ENCODE peak calls at places on chromosomes 13 and 19, in seven cellular contexts. A is cardiac muscle cell; Q is H1; Z is GM23338; T is tibial artery; I is heart left ventricle; N is CD8-positive, alpha-beta T cell. U is an unnamed sample.

GRCh38 chr19:39138221-39139211 is 12.9 kb downstream of the PAK4 start:
- DNase-seq in Z (no peak), T (no peak), A (no peak), N (no peak), I (no peak), Q (no peak), U (no peak)

GRCh38 chr19:3129112-3129511 is 6.7 kb upstream of the GNA15 start:
- DNase-seq in A (peak), I (no peak), Z (peak), Q (no peak), T (no peak), N (no peak), U (no peak)

GRCh38 chr19:13038306-13039210 is 43.3 kb downstream of the NFIX start:
- DNase-seq in I (no peak), T (no peak), Z (no peak), Q (no peak), A (no peak), N (no peak), U (no peak)

GRCh38 chr19:6660930-6661329 is 9.0 kb downstream of the TNFSF14 start:
- DNase-seq in I (no peak), N (no peak), T (no peak), A (no peak), Z (peak), Q (no peak), U (no peak)

GRCh38 chr19:3576696-3577443 is 4.1 kb downstream of the HMG20B start:
- DNase-seq in A (peak), Q (peak), N (no peak), Z (peak), I (peak), T (no peak), U (no peak)

GRCh38 chr19:492091-492531 is 4.2 kb upstream of the MADCAM1 start:
- DNase-seq in N (peak), Q (no peak), T (no peak), I (no peak), A (no peak), Z (peak), U (no peak)

GRCh38 chr13:41601718-41602445 is 144.5 kb downstream of the RGCC start:
- DNase-seq in I (no peak), Q (no peak), N (no peak), Z (no peak), T (no peak), A (no peak), U (no peak)

GRCh38 chr13:112066624-112067004 is 335 bp upstream of the SOX1 start:
- DNase-seq in Q (no peak), T (no peak), A (peak), I (peak), N (peak), Z (peak), U (no peak)

GRCh38 chr13:113635048-113635420 is 23.0 kb downstream of the ATP4B start:
- DNase-seq in I (no peak), N (no peak), T (no peak), A (no peak), Q (no peak), Z (no peak), U (no peak)

GRCh38 chr13:93169980-93170379 is 56.6 kb upstream of the GPC6 start:
- DNase-seq in T (no peak), A (peak), Q (no peak), I (no peak), Z (no peak), N (no peak), U (no peak)

GRCh38 chr13:34161829-34162544 is 344.0 kb downstream of the RFC3 start:
- DNase-seq in Z (no peak), Q (no peak), I (no peak), N (no peak), A (peak), T (no peak), U (no peak)

GRCh38 chr19:7679017-7679720 is 1.5 kb upstream of the TRAPPC5 start:
- DNase-seq in T (no peak), Q (no peak), I (no peak), N (peak), Z (no peak), A (no peak), U (no peak)

GRCh38 chr19:45130888-45131615 is 29.7 kb downstream of the NKPD1 start:
- DNase-seq in Q (no peak), N (no peak), T (no peak), Z (no peak), A (no peak), I (no peak), U (no peak)

GRCh38 chr13:54733639-54734038 is 1705.0 kb downstream of the OLFM4 start:
- DNase-seq in A (no peak), N (no peak), Q (peak), I (no peak), T (no peak), Z (peak), U (no peak)

GRCh38 chr19:47107201-47107952 is 6.2 kb downstream of the ZC3H4 start:
- DNase-seq in A (no peak), I (no peak), N (peak), Z (no peak), T (no peak), Q (no peak), U (no peak)

GRCh38 chr19:41427647-41428480 is 690 bp upstream of the B3GNT8 start:
- DNase-seq in Q (no peak), N (peak), T (peak), Z (peak), A (peak), I (peak), U (no peak)

GRCh38 chr13:45393941-45394570 is 24.1 kb downstream of the SLC25A30 start:
- DNase-seq in Q (no peak), I (no peak), N (no peak), T (no peak), A (peak), Z (peak), U (no peak)

GRCh38 chr19:17329061-17329767 is 5.4 kb downstream of the ANO8 start:
- DNase-seq in A (no peak), Q (no peak), I (no peak), Z (peak), N (no peak), T (no peak), U (no peak)

GRCh38 chr19:17326595-17326966 is 8.1 kb downstream of the ANO8 start:
- DNase-seq in A (no peak), Z (peak), N (no peak), I (no peak), T (no peak), Q (no peak), U (no peak)

GRCh38 chr19:17328517-17329060 is 6.1 kb downstream of the ANO8 start:
- DNase-seq in N (no peak), Q (no peak), Z (peak), T (no peak), A (no peak), I (no peak), U (no peak)

GRCh38 chr19:17327068-17327653 is 7.5 kb downstream of the ANO8 start:
- DNase-seq in Z (no peak), T (no peak), Q (no peak), N (no peak), I (no peak), A (no peak), U (no peak)

GRCh38 chr19:17327654-17328516 is 6.8 kb downstream of the ANO8 start:
- DNase-seq in Z (peak), I (no peak), N (peak), A (peak), T (no peak), Q (no peak), U (no peak)
- H3K27ac ChIP-seq in Z (peak), I (no peak), N (peak), A (peak), T (peak), Q (peak), U (peak)

DNA sequence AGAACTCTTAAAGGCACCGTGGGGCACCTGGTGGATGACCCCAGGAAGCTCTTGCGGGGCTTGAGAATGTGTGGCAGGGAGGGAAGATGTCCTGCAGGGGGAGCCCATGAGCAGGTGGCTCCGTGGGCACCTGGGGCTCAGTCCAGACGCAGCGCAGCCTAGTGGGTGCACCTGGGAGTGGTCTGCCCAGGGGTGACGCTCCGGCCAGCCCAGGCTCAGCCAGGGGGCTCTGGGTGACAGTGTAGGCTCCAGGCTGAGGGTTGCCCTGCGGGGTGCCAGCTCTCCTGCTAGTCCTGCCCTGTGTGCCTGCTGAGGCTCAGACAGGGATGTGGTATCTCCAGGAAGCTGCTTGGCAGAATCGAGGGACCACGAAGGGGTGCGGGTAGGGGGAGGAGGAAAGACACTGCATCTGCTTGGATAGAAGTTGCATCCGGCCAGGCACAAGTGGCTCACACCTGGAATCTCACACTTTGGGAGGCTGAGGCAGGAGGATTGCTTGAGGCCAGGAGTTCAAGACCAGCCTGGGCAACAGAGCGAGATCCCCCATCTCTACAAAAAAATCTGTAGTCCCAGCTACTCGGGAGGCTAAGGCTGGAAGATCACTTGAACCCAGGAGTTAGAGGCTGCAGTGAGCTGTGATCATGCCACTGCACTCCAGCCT is 15.0 kb upstream of the PGLS start:
- DNase-seq in T (peak), Q (peak), N (peak), Z (peak), A (peak), I (peak), U (no peak)
- H3K27ac ChIP-seq in T (no peak), Q (no peak), N (no peak), Z (no peak), A (no peak), I (no peak), U (no peak)

GRCh38 chr13:86882107-86882506 is 789.1 kb upstream of the SLITRK5 start:
- DNase-seq in Q (peak), Z (peak), N (no peak), T (no peak), A (no peak), I (no peak), U (no peak)
- H3K27ac ChIP-seq in Q (no peak), Z (no peak), N (no peak), T (no peak), A (no peak), I (no peak), U (no peak)

DNA sequence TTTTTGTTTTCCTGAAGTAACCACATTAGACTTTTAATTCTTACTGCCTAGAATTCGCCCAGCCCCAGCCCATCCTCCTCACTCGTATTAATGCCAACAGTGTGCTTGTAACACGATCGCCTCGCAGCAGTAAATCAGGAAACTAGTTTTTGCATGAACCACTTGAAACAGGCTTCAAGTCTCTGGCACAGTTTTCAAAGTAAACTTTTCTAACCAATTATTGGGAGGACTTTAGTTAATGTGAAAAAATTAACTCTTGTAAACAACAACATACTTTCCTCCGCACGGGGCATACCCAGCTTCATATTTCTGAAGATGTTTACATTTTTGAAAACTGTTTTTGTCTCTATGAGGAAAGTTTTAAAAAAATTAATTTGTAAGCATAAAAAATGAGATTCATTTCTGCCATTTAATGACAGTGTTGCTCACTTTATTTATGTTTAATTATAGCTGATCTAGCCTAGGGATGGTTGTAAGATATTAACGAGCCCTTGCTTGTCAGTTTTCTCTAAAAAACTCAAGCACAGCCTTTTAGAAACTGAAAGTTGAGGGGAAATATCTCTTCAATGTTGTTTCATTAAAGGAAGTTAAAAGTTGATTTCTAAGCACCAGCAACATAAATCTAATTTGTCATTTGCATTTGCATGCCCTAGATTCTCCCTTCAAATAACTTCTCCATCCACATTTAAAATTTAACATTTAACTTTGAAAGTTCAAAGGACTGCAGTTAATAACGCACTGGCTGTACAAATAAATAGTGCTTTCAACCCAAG is 39.4 kb downstream of the TNFRSF19 start:
- DNase-seq in T (peak), I (no peak), Q (no peak), N (no peak), Z (no peak), A (peak), U (no peak)
- H3K27ac ChIP-seq in T (peak), I (peak), Q (no peak), N (no peak), Z (no peak), A (no peak), U (peak)

DNA sequence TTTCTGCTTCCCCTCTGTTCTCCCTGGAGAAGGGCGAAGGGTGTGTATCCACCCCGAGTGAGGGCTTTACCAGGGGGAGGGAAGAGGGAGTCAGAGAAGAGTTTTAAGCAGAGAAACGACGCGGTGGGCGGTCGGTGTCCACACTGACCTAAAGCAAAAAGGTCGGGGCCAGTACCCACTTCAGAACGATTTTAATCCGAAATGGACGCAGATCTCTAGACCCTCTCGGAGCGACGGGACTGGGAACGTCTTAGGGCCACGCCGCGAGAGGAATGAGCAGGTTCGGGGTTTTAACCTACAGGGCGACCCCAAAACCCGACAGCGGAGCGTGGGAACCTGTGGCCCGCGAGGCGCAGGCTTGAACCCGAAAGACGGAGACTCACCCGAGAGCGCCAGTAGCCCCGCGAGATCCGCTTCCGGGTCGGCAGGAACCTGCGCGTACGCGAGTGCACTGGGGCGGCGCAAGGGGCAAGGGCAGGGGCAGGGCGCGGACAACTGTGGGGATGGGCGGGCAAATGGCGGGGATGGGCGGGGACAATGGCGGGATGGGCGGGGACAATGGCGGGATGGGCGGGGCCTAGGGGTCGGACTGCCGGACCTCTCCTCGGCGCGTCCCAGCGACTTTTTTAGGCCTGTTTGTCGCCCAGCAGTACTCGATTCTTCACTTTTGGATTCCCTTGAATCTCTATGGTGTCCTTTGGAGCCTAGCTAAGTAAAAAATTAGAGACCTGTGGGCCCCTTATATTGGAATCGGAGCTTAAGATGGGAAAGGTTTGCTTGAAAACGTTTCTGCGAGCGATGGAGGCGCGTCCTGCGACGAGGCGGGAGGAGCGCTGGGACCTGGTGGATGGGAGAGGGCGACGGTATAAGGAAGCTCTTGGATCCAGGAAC is at the start of gene ZNF677:
- DNase-seq in T (peak), N (peak), Z (peak), I (peak), A (peak), Q (peak), U (peak)
- H3K27ac ChIP-seq in T (peak), N (no peak), Z (peak), I (peak), A (peak), Q (peak), U (peak)

DNA sequence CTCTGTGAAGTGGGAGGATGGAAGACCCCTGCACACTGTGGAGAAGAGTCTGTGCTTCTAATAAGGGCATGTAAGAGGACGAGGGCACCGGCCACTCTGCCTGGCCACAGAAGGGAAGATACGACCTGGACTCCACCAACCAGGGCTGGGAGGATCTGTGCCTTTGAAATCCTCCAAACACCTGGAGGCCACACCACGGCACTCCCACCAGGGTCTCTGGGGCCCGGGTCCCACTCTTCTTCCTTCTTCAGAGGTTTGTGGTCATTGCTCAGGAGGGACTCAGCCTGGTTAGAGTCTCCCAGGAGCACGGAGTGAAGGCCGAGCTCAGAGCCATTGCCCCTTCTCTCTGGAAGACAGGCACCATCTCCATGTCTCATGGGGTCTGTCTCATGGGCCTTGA is 42.0 kb downstream of the RAB20 start:
- DNase-seq in T (no peak), N (no peak), Z (no peak), A (no peak), I (no peak), Q (no peak), U (no peak)
- H3K27ac ChIP-seq in T (peak), N (no peak), Z (no peak), A (no peak), I (no peak), Q (no peak), U (peak)

DNA sequence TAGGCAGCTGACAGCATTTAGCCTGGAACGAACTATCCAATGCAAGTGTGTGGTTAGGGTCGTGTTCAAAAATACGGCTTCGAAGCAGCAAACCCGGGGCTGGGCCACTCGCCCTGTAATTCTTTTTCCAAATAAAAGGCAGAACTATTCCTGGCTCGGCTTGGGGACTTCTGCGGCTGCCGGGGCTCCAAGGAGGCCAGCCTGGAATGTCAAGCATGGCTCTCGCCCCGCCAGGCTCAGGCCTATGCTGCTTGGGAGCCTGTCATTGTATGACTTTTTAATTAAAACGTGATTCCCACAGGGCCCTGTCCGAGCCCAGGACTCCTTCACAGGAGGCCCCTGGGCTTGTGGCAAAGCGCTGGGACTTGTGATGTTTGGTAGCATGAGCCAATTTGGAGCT is 51.6 kb upstream of the KLF2 start:
- DNase-seq in A (peak), N (no peak), Q (no peak), Z (peak), I (no peak), T (peak), U (no peak)
- H3K27ac ChIP-seq in A (peak), N (no peak), Q (no peak), Z (no peak), I (peak), T (peak), U (peak)

U was measured in esophagus squamous epithelium.